ENCODE peak calls at places on chromosomes 12 and 14, in four cellular contexts. F is cardiac fibroblast, P is astrocyte of the cerebellum, U is NB4. Y is an unnamed sample.

GRCh38 chr14:100677152-100677924 is 49.4 kb upstream of the DLK1 start:
- DNase-seq in F (no peak), P (no peak), U (peak; percentile 94), Y (no peak)

GRCh38 chr14:78162202-78162601 is 8.0 kb upstream of the NRXN3 start:
- DNase-seq in F (no peak), P (peak; percentile 27), U (peak; percentile 58), Y (no peak)

GRCh38 chr14:90624228-90624627 is 192.0 kb downstream of the TTC7B start:
- DNase-seq in F (peak; percentile 59), P (no peak), U (peak; percentile 81), Y (no peak)

GRCh38 chr14:36268957-36269734 is 51.3 kb downstream of the MBIP start:
- DNase-seq in F (no peak), P (no peak), U (no peak), Y (no peak)

GRCh38 chr12:121872546-121873223 is 14.0 kb upstream of the HPD start:
- DNase-seq in F (peak; percentile 96), P (peak; percentile 47), U (no peak), Y (no peak)

GRCh38 chr12:98767248-98767647 is 122.2 kb downstream of the APAF1 start:
- DNase-seq in F (no peak), P (no peak), U (no peak), Y (no peak)

GRCh38 chr12:6231359-6232268 is 31.4 kb downstream of the CD9 start:
- DNase-seq in F (peak; percentile 27), P (no peak), U (peak; percentile 33), Y (no peak)

GRCh38 chr14:63603749-63604277 is 37.9 kb downstream of the WDR89 start:
- DNase-seq in F (no peak), P (no peak), U (no peak), Y (no peak)

GRCh38 chr14:88424573-88424972 is 39.1 kb downstream of the SPATA7 start:
- DNase-seq in F (peak; percentile 49), P (no peak), U (no peak), Y (no peak)

GRCh38 chr12:26028953-26029740 is 70.7 kb downstream of the RASSF8 start:
- DNase-seq in F (peak; percentile 80), P (peak; percentile 61), U (peak; percentile 76), Y (peak; percentile 56)

GRCh38 chr12:105226219-105226618 is 9.8 kb downstream of the APPL2 start:
- DNase-seq in F (peak; percentile 92), P (peak; percentile 82), U (no peak), Y (no peak)

GRCh38 chr14:53515264-53515663 is 362.1 kb upstream of the DDHD1 start:
- DNase-seq in F (no peak), P (no peak), U (no peak), Y (peak; percentile 16)

GRCh38 chr12:2336409-2336829 is 283.6 kb downstream of the CACNA1C start:
- DNase-seq in F (peak; percentile 93), P (peak; percentile 87), U (peak; percentile 62), Y (peak; percentile 93)

GRCh38 chr14:36818794-36819384 is 157.2 kb downstream of the PAX9 start:
- DNase-seq in F (peak; percentile 25), P (no peak), U (peak; percentile 4), Y (no peak)

GRCh38 chr12:124852329-124852831 is 11.3 kb downstream of the SCARB1 start:
- DNase-seq in F (peak; percentile 45), P (no peak), U (peak; percentile 92), Y (no peak)

GRCh38 chr12:102010265-102010994 is 51.4 kb downstream of the WASHC3 start:
- DNase-seq in F (peak; percentile 8), P (no peak), U (peak; percentile 94), Y (peak; percentile 85)

GRCh38 chr14:31401369-31401932 is 18.9 kb downstream of the HEATR5A start:
- DNase-seq in F (no peak), P (no peak), U (no peak), Y (no peak)

GRCh38 chr12:93990832-93991748 is 157.3 kb upstream of the PLXNC1 start:
- DNase-seq in F (peak; percentile 73), P (peak; percentile 27), U (peak; percentile 18), Y (no peak)

GRCh38 chr12:69068431-69068830 is 135.5 kb upstream of the CPM start:
- DNase-seq in F (peak; percentile 64), P (no peak), U (peak; percentile 43), Y (no peak)

GRCh38 chr14:92607702-92608429 is 94.3 kb downstream of the RIN3 start:
- DNase-seq in F (peak; percentile 95), P (peak; percentile 55), U (no peak), Y (no peak)

DNA sequence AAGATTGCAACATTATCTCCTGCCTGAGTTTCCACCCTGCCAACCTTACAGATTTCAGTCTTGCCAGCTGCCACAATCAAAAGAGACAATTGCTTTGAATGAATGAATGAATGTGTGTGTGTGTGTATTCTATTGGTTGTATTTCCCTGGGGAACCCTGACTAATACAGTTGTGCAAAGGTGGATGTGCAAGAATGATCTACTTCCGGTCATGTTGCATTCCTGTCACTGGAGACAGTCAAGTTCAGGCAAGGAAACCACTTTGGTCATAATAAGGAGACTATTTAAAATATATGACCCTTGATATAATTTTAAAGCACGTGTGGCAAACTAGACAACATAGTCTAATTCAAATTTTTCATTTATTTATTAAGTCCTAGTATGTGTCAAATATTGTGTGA is 13.1 kb downstream of the RERG start:
- DNase-seq in F (peak; percentile 85), P (no peak), U (peak; percentile 6), Y (no peak)
- TF ChIP-seq CTCF in F (peak; percentile 49), P (peak; percentile 26), U (no peak), Y (no peak)

GRCh38 chr14:38257500-38257899 is 1.6 kb upstream of the CLEC14A start:
- DNase-seq in F (peak; percentile 63), P (no peak), U (no peak), Y (no peak)

GRCh38 chr14:38254565-38255407 is 1.1 kb downstream of the CLEC14A start:
- DNase-seq in F (peak; percentile 13), P (no peak), U (no peak), Y (no peak)

GRCh38 chr14:38256358-38256840 is 506 bp upstream of the CLEC14A start:
- DNase-seq in F (peak; percentile 95), P (no peak), U (no peak), Y (no peak)

GRCh38 chr14:38255408-38255672 is 553 bp downstream of the CLEC14A start:
- DNase-seq in F (peak; percentile 35), P (no peak), U (no peak), Y (no peak)

GRCh38 chr14:38255673-38256357 is at the start of gene CLEC14A:
- DNase-seq in F (no peak), P (no peak), U (no peak), Y (no peak)
- H3K4me3 ChIP-seq in F (peak within 1 kb of the TSS; percentile 47), P (peak within 1 kb of the TSS; percentile 39), U (no peak within 1 kb of the TSS), Y (no peak within 1 kb of the TSS)

DNA sequence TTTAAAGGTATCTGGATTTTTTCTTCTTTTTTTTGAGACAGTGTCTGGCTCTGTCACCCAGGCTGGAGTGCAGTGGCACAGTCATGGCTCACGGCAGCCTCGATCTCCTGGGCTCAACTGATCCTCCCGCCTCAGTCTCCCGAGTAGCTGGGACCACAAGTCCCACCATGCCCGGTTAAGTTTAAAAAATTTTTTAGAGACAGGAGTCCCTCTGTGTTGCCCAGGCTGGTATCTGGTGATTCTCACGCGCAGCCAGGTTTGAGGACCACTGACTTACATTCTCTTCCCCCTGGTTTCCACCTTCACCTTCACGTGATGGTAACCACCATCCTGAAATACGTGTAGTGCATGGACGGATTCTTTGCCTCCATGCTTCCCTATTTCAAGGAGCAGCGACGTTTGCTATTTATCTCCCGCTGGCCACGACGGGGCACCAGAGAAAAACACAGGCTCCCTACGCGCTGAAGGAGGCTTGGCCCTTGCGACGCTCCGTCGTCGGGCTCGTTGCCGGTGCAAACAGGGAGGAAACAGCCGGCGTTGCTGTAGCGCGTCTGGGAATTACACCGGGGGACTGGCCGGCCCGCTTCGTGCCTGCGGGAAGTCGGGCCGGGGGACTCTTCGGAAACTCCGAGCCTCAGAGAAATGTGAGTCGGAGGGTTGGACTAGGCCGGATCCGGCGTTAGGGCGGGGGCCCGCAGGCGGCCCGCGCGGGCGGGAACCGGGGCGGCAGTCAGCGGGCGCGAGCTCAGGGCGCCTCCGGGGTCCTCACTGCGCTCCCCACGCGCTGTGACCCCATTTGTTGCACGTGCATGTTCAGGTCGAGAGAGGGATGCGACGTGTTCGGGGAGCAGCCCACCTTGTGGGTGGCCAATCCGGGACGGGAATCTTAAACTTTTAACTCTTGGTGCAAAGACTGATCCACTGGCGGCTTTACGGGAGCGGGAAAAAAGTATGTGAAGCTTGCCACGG is at the start of gene TCHP:
- DNase-seq in F (peak; percentile 90), P (peak; percentile 69), U (peak; percentile 97), Y (peak; percentile 91)
- TF ChIP-seq CTCF in F (peak; percentile 49), P (peak; percentile 33), U (peak; percentile 43), Y (no peak)

DNA sequence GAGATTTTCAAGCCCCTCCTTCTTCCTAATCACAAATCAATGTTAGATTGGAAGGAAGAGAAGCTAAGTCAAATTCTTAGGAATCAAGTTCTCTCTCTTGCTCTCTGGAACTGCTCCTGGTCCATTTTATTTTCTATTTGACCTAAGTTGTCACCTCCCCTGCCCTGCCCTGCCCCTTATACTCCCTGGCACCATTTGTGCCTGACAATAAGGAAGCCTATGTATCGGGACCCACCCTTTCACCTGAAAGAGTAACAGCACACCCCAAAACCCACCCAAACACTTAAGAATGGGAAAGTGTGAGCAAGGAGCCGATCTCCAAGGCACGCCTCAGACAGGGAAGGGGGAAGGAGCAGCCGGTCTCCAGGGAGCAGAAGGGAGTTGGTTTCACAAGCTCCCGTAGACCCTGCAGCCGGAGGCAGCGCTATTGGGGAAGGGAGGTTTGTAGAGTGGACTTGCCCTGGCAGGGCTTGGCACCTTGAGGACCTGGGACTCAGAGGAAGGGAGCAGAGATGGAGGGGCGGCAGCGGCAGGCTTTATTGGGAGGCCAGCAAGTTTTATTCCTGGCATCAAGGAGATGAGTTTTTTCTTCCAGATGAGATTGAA is 1.6 kb downstream of the LRRC74A start:
- DNase-seq in F (peak; percentile 37), P (no peak), U (peak; percentile 33), Y (no peak)
- H3K4me3 ChIP-seq in F (peak overlapping the region; percentile 26), P (peak overlapping the region; percentile 15), U (no peak overlapping the region), Y (no peak overlapping the region)

GRCh38 chr14:48726080-48726642 is 860.0 kb downstream of the RPS29 start:
- DNase-seq in F (no peak), P (peak; percentile 59), U (no peak), Y (no peak)
- TF ChIP-seq CTCF in F (no peak), P (no peak), U (no peak), Y (no peak)

GRCh38 chr12:110109837-110110535 is 14.2 kb upstream of the IFT81 start:
- DNase-seq in F (no peak), P (no peak), U (no peak), Y (peak; percentile 11)
- H3K4me3 ChIP-seq in F (no peak overlapping the region), P (no peak overlapping the region), U (no peak overlapping the region), Y (no peak overlapping the region)

GRCh38 chr12:130049666-130050065 is 112.6 kb upstream of the FZD10 start:
- DNase-seq in F (no peak), P (no peak), U (peak; percentile 21), Y (no peak)
- TF ChIP-seq CTCF in F (no peak), P (no peak), U (no peak), Y (no peak)